ENCODE peak calls at places on chromosome 11, in seven cellular contexts. One of them, this sample, is unnamed. For H3K27me3 and H3K36me3, the result is how much of the 10 kb centered on the place peaks cover.

GRCh38 chr11:95085117-95085825 is 4.4 kb upstream of the ENDOD1 start:
- DNase-seq in hepatocyte: no peak
- DNase-seq in neuronal stem cell: no peak
- DNase-seq in cardiac muscle cell: no peak
- DNase-seq in uterus: no peak
- DNase-seq in heart right ventricle: no peak
- DNase-seq in endothelial cell of umbilical vein: no peak
- DNase-seq in this sample: no peak

GRCh38 chr11:15493066-15493465 is 378.3 kb downstream of the INSC start:
- DNase-seq in hepatocyte: no peak
- DNase-seq in neuronal stem cell: no peak
- DNase-seq in cardiac muscle cell: peak
- DNase-seq in uterus: no peak
- DNase-seq in heart right ventricle: no peak
- DNase-seq in endothelial cell of umbilical vein: no peak
- DNase-seq in this sample: no peak

GRCh38 chr11:116065986-116066385 is 561.8 kb upstream of the CADM1 start:
- DNase-seq in hepatocyte: no peak
- DNase-seq in neuronal stem cell: no peak
- DNase-seq in cardiac muscle cell: no peak
- DNase-seq in uterus: no peak
- DNase-seq in heart right ventricle: no peak
- DNase-seq in endothelial cell of umbilical vein: no peak
- DNase-seq in this sample: no peak

GRCh38 chr11:121249039-121249663 is 43.4 kb upstream of the SC5D start:
- DNase-seq in hepatocyte: peak
- DNase-seq in neuronal stem cell: peak
- DNase-seq in cardiac muscle cell: peak
- DNase-seq in uterus: no peak
- DNase-seq in heart right ventricle: no peak
- DNase-seq in endothelial cell of umbilical vein: peak
- DNase-seq in this sample: no peak

GRCh38 chr11:128394436-128395089 is 192.8 kb downstream of the ETS1 start:
- DNase-seq in hepatocyte: no peak
- DNase-seq in neuronal stem cell: no peak
- DNase-seq in cardiac muscle cell: peak
- DNase-seq in uterus: peak
- DNase-seq in heart right ventricle: peak
- DNase-seq in endothelial cell of umbilical vein: peak
- DNase-seq in this sample: no peak

GRCh38 chr11:8017894-8018741 is 31.0 kb downstream of the EIF3F start:
- DNase-seq in hepatocyte: peak
- DNase-seq in neuronal stem cell: no peak
- DNase-seq in cardiac muscle cell: no peak
- DNase-seq in uterus: no peak
- DNase-seq in heart right ventricle: no peak
- DNase-seq in endothelial cell of umbilical vein: no peak
- DNase-seq in this sample: no peak

GRCh38 chr11:27391336-27392015 is 28.5 kb upstream of the CCDC34 start:
- DNase-seq in hepatocyte: no peak
- DNase-seq in neuronal stem cell: peak
- DNase-seq in cardiac muscle cell: no peak
- DNase-seq in uterus: no peak
- DNase-seq in heart right ventricle: no peak
- DNase-seq in endothelial cell of umbilical vein: no peak
- DNase-seq in this sample: no peak

GRCh38 chr11:58024601-58025091 is 965 bp downstream of the OR9Q1 start:
- DNase-seq in hepatocyte: no peak
- DNase-seq in neuronal stem cell: no peak
- DNase-seq in cardiac muscle cell: peak
- DNase-seq in uterus: peak
- DNase-seq in heart right ventricle: peak
- DNase-seq in endothelial cell of umbilical vein: peak
- DNase-seq in this sample: peak

GRCh38 chr11:132718711-132719641 is 813.3 kb downstream of the OPCML start:
- DNase-seq in hepatocyte: no peak
- DNase-seq in neuronal stem cell: no peak
- DNase-seq in cardiac muscle cell: peak
- DNase-seq in uterus: no peak
- DNase-seq in heart right ventricle: no peak
- DNase-seq in endothelial cell of umbilical vein: no peak
- DNase-seq in this sample: no peak

GRCh38 chr11:70233511-70233919 is 30.4 kb downstream of the FADD start:
- DNase-seq in hepatocyte: peak
- DNase-seq in neuronal stem cell: no peak
- DNase-seq in cardiac muscle cell: peak
- DNase-seq in uterus: no peak
- DNase-seq in heart right ventricle: no peak
- DNase-seq in endothelial cell of umbilical vein: peak
- DNase-seq in this sample: no peak

GRCh38 chr11:105100206-105100605 is 39.4 kb downstream of the CARD18 start:
- DNase-seq in hepatocyte: no peak
- DNase-seq in neuronal stem cell: no peak
- DNase-seq in cardiac muscle cell: no peak
- DNase-seq in uterus: no peak
- DNase-seq in heart right ventricle: no peak
- DNase-seq in endothelial cell of umbilical vein: peak
- DNase-seq in this sample: no peak

GRCh38 chr11:76025068-76025467 is 181.2 kb downstream of the WNT11 start:
- DNase-seq in hepatocyte: no peak
- DNase-seq in neuronal stem cell: no peak
- DNase-seq in cardiac muscle cell: peak
- DNase-seq in uterus: no peak
- DNase-seq in heart right ventricle: no peak
- DNase-seq in endothelial cell of umbilical vein: peak
- DNase-seq in this sample: no peak

GRCh38 chr11:8110396-8110795 is 29.4 kb downstream of the TUB start:
- DNase-seq in hepatocyte: no peak
- DNase-seq in neuronal stem cell: no peak
- DNase-seq in cardiac muscle cell: no peak
- DNase-seq in uterus: no peak
- DNase-seq in heart right ventricle: no peak
- DNase-seq in endothelial cell of umbilical vein: no peak
- DNase-seq in this sample: no peak

GRCh38 chr11:32437406-32438345 is 2.3 kb upstream of the WT1 start:
- DNase-seq in hepatocyte: no peak
- DNase-seq in neuronal stem cell: no peak
- DNase-seq in cardiac muscle cell: no peak
- DNase-seq in uterus: peak
- DNase-seq in heart right ventricle: no peak
- DNase-seq in endothelial cell of umbilical vein: no peak
- DNase-seq in this sample: no peak

GRCh38 chr11:45456686-45457085 is 170.5 kb upstream of the SYT13 start:
- DNase-seq in hepatocyte: no peak
- DNase-seq in neuronal stem cell: no peak
- DNase-seq in cardiac muscle cell: no peak
- DNase-seq in uterus: no peak
- DNase-seq in heart right ventricle: no peak
- DNase-seq in endothelial cell of umbilical vein: no peak
- DNase-seq in this sample: no peak

GRCh38 chr11:50037282-50037681 is 4.6 kb downstream of the OR4C45 start:
- DNase-seq in hepatocyte: no peak
- DNase-seq in neuronal stem cell: no peak
- DNase-seq in cardiac muscle cell: no peak
- DNase-seq in uterus: no peak
- DNase-seq in heart right ventricle: no peak
- DNase-seq in endothelial cell of umbilical vein: no peak
- DNase-seq in this sample: no peak

GRCh38 chr11:134275188-134275533 is 1.0 kb upstream of the GLB1L3 start:
- DNase-seq in hepatocyte: no peak
- DNase-seq in neuronal stem cell: no peak
- DNase-seq in cardiac muscle cell: no peak
- DNase-seq in uterus: no peak
- DNase-seq in heart right ventricle: no peak
- DNase-seq in endothelial cell of umbilical vein: no peak
- DNase-seq in this sample: no peak

GRCh38 chr11:134277176-134278001 is 1.2 kb downstream of the GLB1L3 start:
- DNase-seq in hepatocyte: no peak
- DNase-seq in neuronal stem cell: no peak
- DNase-seq in cardiac muscle cell: no peak
- DNase-seq in uterus: no peak
- DNase-seq in heart right ventricle: no peak
- DNase-seq in endothelial cell of umbilical vein: no peak
- DNase-seq in this sample: no peak

GRCh38 chr11:134276396-134277175 is 407 bp downstream of the GLB1L3 start:
- DNase-seq in hepatocyte: no peak
- DNase-seq in neuronal stem cell: no peak
- DNase-seq in cardiac muscle cell: no peak
- DNase-seq in uterus: no peak
- DNase-seq in heart right ventricle: no peak
- DNase-seq in endothelial cell of umbilical vein: no peak
- DNase-seq in this sample: peak

GRCh38 chr11:134275534-134276395 is at the start of gene GLB1L3:
- DNase-seq in hepatocyte: peak
- DNase-seq in neuronal stem cell: no peak
- DNase-seq in cardiac muscle cell: no peak
- DNase-seq in uterus: peak
- DNase-seq in heart right ventricle: no peak
- DNase-seq in endothelial cell of umbilical vein: no peak
- DNase-seq in this sample: peak

GRCh38 chr11:134278356-134278755 is 2.2 kb downstream of the GLB1L3 start:
- DNase-seq in hepatocyte: no peak
- DNase-seq in neuronal stem cell: no peak
- DNase-seq in cardiac muscle cell: no peak
- DNase-seq in uterus: no peak
- DNase-seq in heart right ventricle: no peak
- DNase-seq in endothelial cell of umbilical vein: no peak
- DNase-seq in this sample: no peak
- H3K27me3 ChIP-seq in hepatocyte: half or more
- H3K27me3 ChIP-seq in neuronal stem cell: under half
- H3K27me3 ChIP-seq in cardiac muscle cell: half or more
- H3K27me3 ChIP-seq in uterus: under half
- H3K27me3 ChIP-seq in heart right ventricle: half or more
- H3K27me3 ChIP-seq in endothelial cell of umbilical vein: half or more
- H3K27me3 ChIP-seq in this sample: under half

GRCh38 chr11:93741094-93741881 is at the start of the genes C11orf54 and TAF1D:
- DNase-seq in hepatocyte: peak
- DNase-seq in neuronal stem cell: peak
- DNase-seq in cardiac muscle cell: peak
- DNase-seq in uterus: peak
- DNase-seq in heart right ventricle: peak
- DNase-seq in endothelial cell of umbilical vein: peak
- DNase-seq in this sample: peak

GRCh38 chr11:93741882-93742226 is 382 bp downstream of the C11orf54 start:
- DNase-seq in hepatocyte: peak
- DNase-seq in neuronal stem cell: no peak
- DNase-seq in cardiac muscle cell: peak
- DNase-seq in uterus: no peak
- DNase-seq in heart right ventricle: peak
- DNase-seq in endothelial cell of umbilical vein: no peak
- DNase-seq in this sample: no peak

GRCh38 chr11:93738647-93739081 is 2.6 kb downstream of the TAF1D start:
- DNase-seq in hepatocyte: no peak
- DNase-seq in neuronal stem cell: no peak
- DNase-seq in cardiac muscle cell: peak
- DNase-seq in uterus: no peak
- DNase-seq in heart right ventricle: no peak
- DNase-seq in endothelial cell of umbilical vein: peak
- DNase-seq in this sample: no peak

GRCh38 chr11:93740802-93741093 is 547 bp downstream of the TAF1D start:
- DNase-seq in hepatocyte: peak
- DNase-seq in neuronal stem cell: peak
- DNase-seq in cardiac muscle cell: peak
- DNase-seq in uterus: peak
- DNase-seq in heart right ventricle: peak
- DNase-seq in endothelial cell of umbilical vein: peak
- DNase-seq in this sample: peak

GRCh38 chr11:93740031-93740801 is 1.1 kb downstream of the TAF1D start:
- DNase-seq in hepatocyte: peak
- DNase-seq in neuronal stem cell: no peak
- DNase-seq in cardiac muscle cell: peak
- DNase-seq in uterus: no peak
- DNase-seq in heart right ventricle: no peak
- DNase-seq in endothelial cell of umbilical vein: peak
- DNase-seq in this sample: no peak
- H3K36me3 ChIP-seq in hepatocyte: under half
- H3K36me3 ChIP-seq in neuronal stem cell: under half
- H3K36me3 ChIP-seq in cardiac muscle cell: under half
- H3K36me3 ChIP-seq in uterus: under half
- H3K36me3 ChIP-seq in heart right ventricle: under half
- H3K36me3 ChIP-seq in endothelial cell of umbilical vein: under half
- H3K36me3 ChIP-seq in this sample: under half

GRCh38 chr11:68688881-68689280 is 4.5 kb downstream of the GAL start:
- DNase-seq in hepatocyte: no peak
- DNase-seq in neuronal stem cell: no peak
- DNase-seq in cardiac muscle cell: no peak
- DNase-seq in uterus: no peak
- DNase-seq in heart right ventricle: no peak
- DNase-seq in endothelial cell of umbilical vein: no peak
- DNase-seq in this sample: no peak

GRCh38 chr11:68687986-68688385 is 3.6 kb downstream of the GAL start:
- DNase-seq in hepatocyte: no peak
- DNase-seq in neuronal stem cell: no peak
- DNase-seq in cardiac muscle cell: no peak
- DNase-seq in uterus: no peak
- DNase-seq in heart right ventricle: no peak
- DNase-seq in endothelial cell of umbilical vein: no peak
- DNase-seq in this sample: peak

GRCh38 chr11:68684385-68685356 is at the start of gene GAL:
- DNase-seq in hepatocyte: peak
- DNase-seq in neuronal stem cell: no peak
- DNase-seq in cardiac muscle cell: no peak
- DNase-seq in uterus: no peak
- DNase-seq in heart right ventricle: no peak
- DNase-seq in endothelial cell of umbilical vein: no peak
- DNase-seq in this sample: peak

GRCh38 chr11:68685656-68686380 is 1.5 kb downstream of the GAL start:
- DNase-seq in hepatocyte: no peak
- DNase-seq in neuronal stem cell: no peak
- DNase-seq in cardiac muscle cell: no peak
- DNase-seq in uterus: no peak
- DNase-seq in heart right ventricle: no peak
- DNase-seq in endothelial cell of umbilical vein: no peak
- DNase-seq in this sample: no peak

DNA sequence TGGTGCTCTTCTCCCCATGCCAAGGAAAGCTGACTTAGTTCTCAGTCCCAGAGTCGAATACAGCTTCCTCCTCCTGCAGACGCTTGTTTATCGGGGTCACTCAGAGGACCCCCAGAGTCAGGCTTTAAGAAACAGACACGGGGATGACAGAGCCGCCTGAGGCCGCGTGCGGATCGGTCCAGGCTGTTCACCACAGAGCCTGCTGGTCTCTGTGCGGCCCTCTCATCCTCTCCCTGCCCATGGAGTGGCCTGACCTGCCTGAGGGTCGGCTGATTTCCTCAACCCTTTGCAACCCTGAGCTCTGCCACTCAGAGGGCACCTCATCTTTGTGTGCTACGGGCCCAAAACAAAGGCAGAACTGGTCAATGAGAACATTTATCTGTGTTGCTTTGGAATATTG is 2.1 kb downstream of the GAL start:
- DNase-seq in hepatocyte: no peak
- DNase-seq in neuronal stem cell: no peak
- DNase-seq in cardiac muscle cell: no peak
- DNase-seq in uterus: no peak
- DNase-seq in heart right ventricle: no peak
- DNase-seq in endothelial cell of umbilical vein: no peak
- DNase-seq in this sample: no peak
- H3K27me3 ChIP-seq in hepatocyte: half or more
- H3K27me3 ChIP-seq in neuronal stem cell: under half
- H3K27me3 ChIP-seq in cardiac muscle cell: half or more
- H3K27me3 ChIP-seq in uterus: under half
- H3K27me3 ChIP-seq in heart right ventricle: half or more
- H3K27me3 ChIP-seq in endothelial cell of umbilical vein: under half
- H3K27me3 ChIP-seq in this sample: under half

GRCh38 chr11:62141111-62142042 is 17.6 kb downstream of the INCENP start:
- DNase-seq in hepatocyte: no peak
- DNase-seq in neuronal stem cell: no peak
- DNase-seq in cardiac muscle cell: no peak
- DNase-seq in uterus: no peak
- DNase-seq in heart right ventricle: no peak
- DNase-seq in endothelial cell of umbilical vein: no peak
- DNase-seq in this sample: no peak
- H3K36me3 ChIP-seq in hepatocyte: under half
- H3K36me3 ChIP-seq in neuronal stem cell: half or more
- H3K36me3 ChIP-seq in cardiac muscle cell: under half
- H3K36me3 ChIP-seq in uterus: under half
- H3K36me3 ChIP-seq in heart right ventricle: half or more
- H3K36me3 ChIP-seq in endothelial cell of umbilical vein: under half
- H3K36me3 ChIP-seq in this sample: under half